ENCODE peak calls at places on chromosomes 11 and 22, in six cellular contexts. T is astrocyte of the spinal cord, K is AG09309, I is upper lobe of right lung, A is cardiac fibroblast, P is heart left ventricle. X is an unnamed sample.
A peak's percentile ranks its signal among the peaks of the same experiment; 100 is the strongest.

GRCh38 chr11:12801976-12802375 is 127.8 kb downstream of the TEAD1 start:
- DNase-seq in T (no peak), K (no peak), I (no peak), A (no peak), P (no peak), X (no peak)

GRCh38 chr11:134711563-134711962 is 299.5 kb upstream of the B3GAT1 start:
- DNase-seq in T (no peak), K (no peak), I (no peak), A (no peak), P (no peak), X (no peak)

GRCh38 chr22:41445171-41446056 is 1.2 kb downstream of the TOB2 start:
- DNase-seq in T (peak; percentile 24), K (no peak), I (no peak), A (peak; percentile 26), P (no peak), X (peak; percentile 78)

GRCh38 chr11:123428221-123428631 is 1.8 kb upstream of the GRAMD1B start:
- DNase-seq in T (no peak), K (no peak), I (no peak), A (no peak), P (no peak), X (peak; percentile 33)

GRCh38 chr22:29380032-29380781 is 8.2 kb downstream of the AP1B1 start:
- DNase-seq in T (no peak), K (peak; percentile 37), I (peak; percentile 37), A (peak; percentile 52), P (no peak), X (no peak)

GRCh38 chr11:108788565-108789199 is 123.8 kb downstream of the DDX10 start:
- DNase-seq in T (peak; percentile 50), K (peak; percentile 18), I (no peak), A (peak; percentile 68), P (no peak), X (no peak)

GRCh38 chr11:126104420-126104819 is 41.8 kb upstream of the CDON start:
- DNase-seq in T (no peak), K (no peak), I (no peak), A (no peak), P (no peak), X (no peak)

GRCh38 chr11:98531576-98531975 is 489.2 kb upstream of the CNTN5 start:
- DNase-seq in T (no peak), K (no peak), I (no peak), A (peak; percentile 4), P (no peak), X (no peak)

GRCh38 chr11:32396331-32396730 is 39.0 kb downstream of the WT1 start:
- DNase-seq in T (no peak), K (no peak), I (no peak), A (no peak), P (no peak), X (no peak)

GRCh38 chr11:2531277-2531986 is 86.6 kb downstream of the KCNQ1 start:
- DNase-seq in T (peak; percentile 41), K (no peak), I (peak; percentile 88), A (peak; percentile 56), P (peak; percentile 73), X (peak; percentile 92)

GRCh38 chr11:22666320-22666699 is at the start of gene GAS2:
- DNase-seq in T (no peak), K (no peak), I (no peak), A (no peak), P (no peak), X (no peak)
- H3K4me3 ChIP-seq in T (peak within 1 kb of the TSS; percentile 38), K (no peak within 1 kb of the TSS), I (peak within 1 kb of the TSS; percentile 41), A (peak within 1 kb of the TSS; percentile 43), P (peak within 1 kb of the TSS; percentile 65), X (peak within 1 kb of the TSS; percentile 44)

DNA sequence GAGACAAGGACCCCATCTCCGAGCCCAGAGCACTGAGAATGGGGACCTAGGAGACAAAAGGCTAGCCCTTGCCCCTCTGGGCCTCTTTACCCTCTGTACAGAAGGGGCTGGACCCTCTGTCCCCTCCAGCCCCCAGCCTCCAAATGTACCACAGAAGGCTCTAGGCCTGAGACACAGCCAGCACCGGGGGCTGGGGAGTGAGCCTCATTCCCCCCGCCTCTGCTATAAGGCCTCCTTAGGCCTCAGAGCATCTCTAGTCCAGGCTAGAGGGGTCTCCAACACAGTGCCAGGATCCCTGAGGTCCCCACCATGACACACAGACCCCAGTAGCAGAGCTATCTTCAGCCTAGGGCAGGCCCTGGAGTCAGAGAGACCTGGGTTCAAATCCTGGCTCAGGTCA is 4.8 kb downstream of the SMTN start:
- DNase-seq in T (no peak), K (no peak), I (no peak), A (no peak), P (no peak), X (no peak)
- H3K4me3 ChIP-seq in T (no peak overlapping the region), K (no peak overlapping the region), I (peak overlapping the region; percentile 91), A (peak overlapping the region; percentile 90), P (peak overlapping the region; percentile 79), X (no peak overlapping the region)

GRCh38 chr11:120334894-120335462 is 1.2 kb upstream of the ARHGEF12 start:
- DNase-seq in T (peak; percentile 90), K (peak; percentile 77), I (no peak), A (peak; percentile 95), P (peak; percentile 48), X (no peak)
- H3K4me3 ChIP-seq in T (peak overlapping the region; percentile 95), K (peak overlapping the region; percentile 60), I (peak overlapping the region; percentile 74), A (peak overlapping the region; percentile 84), P (peak overlapping the region; percentile 87), X (peak overlapping the region; percentile 94)

GRCh38 chr22:32476804-32477203 is 2.2 kb downstream of the FBXO7 start:
- DNase-seq in T (no peak), K (no peak), I (no peak), A (no peak), P (no peak), X (no peak)
- H3K4me3 ChIP-seq in T (peak overlapping the region; percentile 71), K (no peak overlapping the region), I (peak overlapping the region; percentile 80), A (peak overlapping the region; percentile 2), P (peak overlapping the region; percentile 99), X (peak overlapping the region; percentile 36)

DNA sequence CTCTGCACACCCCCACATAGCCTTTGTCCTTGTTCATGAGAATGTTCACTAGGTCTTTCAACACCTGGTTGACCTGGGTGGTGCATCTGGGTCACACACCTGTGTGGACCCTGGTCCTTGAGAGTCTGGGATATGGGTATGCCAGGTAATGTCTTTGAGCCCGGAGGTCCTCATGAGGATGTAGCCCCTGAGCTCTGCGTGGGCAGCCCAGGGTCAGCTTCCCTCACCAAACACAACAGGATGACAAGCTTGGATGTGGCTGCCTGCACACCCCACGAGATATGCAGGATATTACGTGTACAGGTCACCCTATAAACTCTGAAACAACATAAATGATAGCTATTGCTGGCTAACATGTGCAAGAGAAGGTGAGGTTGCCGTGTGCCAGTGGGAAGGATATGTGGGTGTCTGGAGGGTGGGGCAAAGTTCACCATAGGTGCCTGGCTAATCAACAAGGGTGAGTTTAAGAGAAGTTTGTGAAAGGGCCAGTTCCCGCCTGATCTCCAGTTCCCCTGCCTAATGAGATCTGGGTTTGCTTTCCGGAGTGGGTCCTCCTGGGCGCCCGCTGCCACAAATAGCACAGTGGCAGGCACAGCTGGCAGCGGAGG is 1.3 kb upstream of the PPARA start:
- DNase-seq in T (no peak), K (no peak), I (no peak), A (no peak), P (no peak), X (no peak)
- H3K4me3 ChIP-seq in T (no peak overlapping the region), K (peak overlapping the region; percentile 69), I (peak overlapping the region; percentile 90), A (peak overlapping the region; percentile 90), P (peak overlapping the region; percentile 94), X (peak overlapping the region; percentile 99)

GRCh38 chr11:68128682-68129327 is 7.6 kb upstream of the CHKA start:
- DNase-seq in T (peak; percentile 76), K (peak; percentile 18), I (peak; percentile 82), A (peak; percentile 32), P (peak; percentile 78), X (peak; percentile 73)
- H3K4me3 ChIP-seq in T (peak overlapping the region; percentile 35), K (peak overlapping the region; percentile 28), I (peak overlapping the region; percentile 56), A (peak overlapping the region; percentile 36), P (peak overlapping the region; percentile 70), X (peak overlapping the region; percentile 66)

X was measured in right cardiac atrium.